ENCODE peak calls at places on chromosomes 7 and 10, in nine cellular contexts. One of them, this sample, is unnamed.

GRCh38 chr7:98105942-98106544 is 619 bp upstream of the LMTK2 start:
- DNase-seq in sciatic nerve: no peak
- DNase-seq in NCI-H1092: no peak
- DNase-seq in A549: no peak
- DNase-seq in iris pigment epithelial cell: no peak
- DNase-seq in NCI-H1417 treated with DMSO at 0.1 percent for 48 hours: no peak
- DNase-seq in Caki2: no peak
- DNase-seq in left ventricle myocardium inferior: no peak
- DNase-seq in left lung: no peak
- DNase-seq in this sample: peak; percentile 28

GRCh38 chr10:5935628-5936027 is 41.7 kb downstream of the IL15RA start:
- DNase-seq in NCI-H1092: no peak
- DNase-seq in left ventricle myocardium inferior: no peak
- DNase-seq in A549: no peak
- DNase-seq in iris pigment epithelial cell: no peak
- DNase-seq in Caki2: no peak
- DNase-seq in sciatic nerve: no peak
- DNase-seq in NCI-H1417 treated with DMSO at 0.1 percent for 48 hours: no peak
- DNase-seq in left lung: no peak
- DNase-seq in this sample: no peak

GRCh38 chr10:34216348-34216908 is 598.7 kb downstream of the PARD3 start:
- DNase-seq in sciatic nerve: no peak
- DNase-seq in left ventricle myocardium inferior: no peak
- DNase-seq in Caki2: no peak
- DNase-seq in NCI-H1417 treated with DMSO at 0.1 percent for 48 hours: no peak
- DNase-seq in A549: no peak
- DNase-seq in left lung: no peak
- DNase-seq in NCI-H1092: no peak
- DNase-seq in iris pigment epithelial cell: no peak
- DNase-seq in this sample: no peak

GRCh38 chr7:95788288-95788687 is 15.9 kb downstream of the DYNC1I1 start:
- DNase-seq in NCI-H1092: no peak
- DNase-seq in Caki2: no peak
- DNase-seq in sciatic nerve: no peak
- DNase-seq in iris pigment epithelial cell: no peak
- DNase-seq in left ventricle myocardium inferior: no peak
- DNase-seq in A549: no peak
- DNase-seq in left lung: no peak
- DNase-seq in NCI-H1417 treated with DMSO at 0.1 percent for 48 hours: no peak
- DNase-seq in this sample: no peak

GRCh38 chr7:75737856-75738603 is 711 bp downstream of the HIP1 start:
- DNase-seq in left lung: peak; percentile 44
- DNase-seq in Caki2: no peak
- DNase-seq in sciatic nerve: no peak
- DNase-seq in iris pigment epithelial cell: no peak
- DNase-seq in A549: no peak
- DNase-seq in left ventricle myocardium inferior: no peak
- DNase-seq in NCI-H1092: no peak
- DNase-seq in NCI-H1417 treated with DMSO at 0.1 percent for 48 hours: no peak
- DNase-seq in this sample: peak; percentile 68

GRCh38 chr7:41921453-41921912 is 218.6 kb upstream of the INHBA start:
- DNase-seq in left ventricle myocardium inferior: no peak
- DNase-seq in iris pigment epithelial cell: no peak
- DNase-seq in NCI-H1092: no peak
- DNase-seq in NCI-H1417 treated with DMSO at 0.1 percent for 48 hours: no peak
- DNase-seq in Caki2: no peak
- DNase-seq in left lung: no peak
- DNase-seq in A549: no peak
- DNase-seq in sciatic nerve: no peak
- DNase-seq in this sample: no peak

GRCh38 chr10:98402931-98403717 is 11.9 kb downstream of the PYROXD2 start:
- DNase-seq in A549: no peak
- DNase-seq in iris pigment epithelial cell: no peak
- DNase-seq in left ventricle myocardium inferior: no peak
- DNase-seq in left lung: no peak
- DNase-seq in Caki2: no peak
- DNase-seq in NCI-H1417 treated with DMSO at 0.1 percent for 48 hours: no peak
- DNase-seq in sciatic nerve: no peak
- DNase-seq in NCI-H1092: no peak
- DNase-seq in this sample: no peak

GRCh38 chr7:148930335-148930734 is 46.2 kb upstream of the EZH2 start:
- DNase-seq in A549: no peak
- DNase-seq in iris pigment epithelial cell: no peak
- DNase-seq in sciatic nerve: no peak
- DNase-seq in NCI-H1417 treated with DMSO at 0.1 percent for 48 hours: no peak
- DNase-seq in left ventricle myocardium inferior: no peak
- DNase-seq in Caki2: no peak
- DNase-seq in left lung: no peak
- DNase-seq in NCI-H1092: no peak
- DNase-seq in this sample: no peak

GRCh38 chr10:102647433-102648268 is 3.4 kb downstream of the TRIM8 start:
- DNase-seq in iris pigment epithelial cell: no peak
- DNase-seq in left ventricle myocardium inferior: no peak
- DNase-seq in Caki2: no peak
- DNase-seq in sciatic nerve: no peak
- DNase-seq in A549: no peak
- DNase-seq in NCI-H1417 treated with DMSO at 0.1 percent for 48 hours: no peak
- DNase-seq in left lung: no peak
- DNase-seq in NCI-H1092: no peak
- DNase-seq in this sample: no peak

GRCh38 chr10:47188156-47188555 is 111.8 kb upstream of the GDF10 start:
- DNase-seq in Caki2: no peak
- DNase-seq in NCI-H1092: no peak
- DNase-seq in sciatic nerve: no peak
- DNase-seq in NCI-H1417 treated with DMSO at 0.1 percent for 48 hours: no peak
- DNase-seq in iris pigment epithelial cell: no peak
- DNase-seq in left ventricle myocardium inferior: no peak
- DNase-seq in left lung: no peak
- DNase-seq in A549: no peak
- DNase-seq in this sample: no peak

GRCh38 chr10:103592186-103593021 is 98.9 kb downstream of the NEURL1 start:
- DNase-seq in Caki2: peak; percentile 22
- DNase-seq in sciatic nerve: no peak
- DNase-seq in iris pigment epithelial cell: peak; percentile 40
- DNase-seq in NCI-H1417 treated with DMSO at 0.1 percent for 48 hours: no peak
- DNase-seq in left ventricle myocardium inferior: no peak
- DNase-seq in NCI-H1092: no peak
- DNase-seq in left lung: no peak
- DNase-seq in A549: peak; percentile 56
- DNase-seq in this sample: peak; percentile 80

GRCh38 chr7:66142996-66143395 is 28.3 kb downstream of the CRCP start:
- DNase-seq in A549: no peak
- DNase-seq in NCI-H1417 treated with DMSO at 0.1 percent for 48 hours: no peak
- DNase-seq in left lung: no peak
- DNase-seq in left ventricle myocardium inferior: no peak
- DNase-seq in NCI-H1092: no peak
- DNase-seq in iris pigment epithelial cell: no peak
- DNase-seq in Caki2: no peak
- DNase-seq in sciatic nerve: no peak
- DNase-seq in this sample: no peak

This sample was measured in neural progenitor cell.